ENCODE peak calls at places on chromosome 4, in nine cellular contexts. D is activated CD8-positive, alpha-beta memory T cell treated with anti-CD3 and anti-CD28 coated beads, Interleukin-2, amount 10 ng/mL, durations not matched to agents 7 days and 5 days; T is left colon; Q is left lung; E is body of pancreas; Y is natural killer cell treated with Interleukin-12 subunit alpha and Interleukin-12 subunit beta and Interleukin-15 and Interleukin-18, amount 100 ng/mL, for 72 hours; U is heart left ventricle; P is activated naive CD4-positive, alpha-beta T cell treated with anti-CD3 and anti-CD28 coated beads, Interleukin-2, amount 50 U/mL, for 72 hours; C is right cardiac atrium. S is an unnamed sample.
A peak's percentile ranks its signal among the peaks of the same experiment; 100 is the strongest.

GRCh38 chr4:61182915-61183314 is 17.2 kb upstream of the ADGRL3 start:
- ATAC-seq in Q (no peak), C (no peak), T (no peak), D (no peak), Y (no peak), U (no peak), E (no peak), P (no peak), S (no peak)

GRCh38 chr4:15478724-15479088 is 9.0 kb downstream of the CC2D2A start:
- ATAC-seq in D (no peak), U (no peak), E (no peak), P (no peak), Y (no peak), Q (no peak), C (no peak), T (no peak), S (no peak)

GRCh38 chr4:71293705-71294104 is 45.1 kb upstream of the SLC4A4 start:
- ATAC-seq in C (no peak), U (no peak), Y (peak; percentile 74), E (no peak), Q (no peak), D (no peak), T (no peak), P (no peak), S (no peak)

GRCh38 chr4:89949782-89950387 is 55.2 kb downstream of the MMRN1 start:
- ATAC-seq in D (no peak), Q (no peak), P (no peak), C (no peak), Y (no peak), U (no peak), E (no peak), T (no peak), S (no peak)

GRCh38 chr4:142377345-142378091 is 468.6 kb downstream of the INPP4B start:
- ATAC-seq in E (no peak), Q (no peak), C (no peak), Y (peak; percentile 82), D (peak; percentile 81), P (peak; percentile 93), T (no peak), U (no peak), S (no peak)

GRCh38 chr4:121712001-121712655 is 15.3 kb upstream of the ANXA5 start:
- ATAC-seq in D (no peak), T (no peak), C (peak; percentile 36), U (peak; percentile 47), P (peak; percentile 6), Y (no peak), E (peak; percentile 17), Q (no peak), S (no peak)

GRCh38 chr4:166324321-166324720 is 451.3 kb downstream of the TLL1 start:
- ATAC-seq in Y (no peak), C (no peak), T (peak; percentile 67), E (peak; percentile 33), P (no peak), U (no peak), D (no peak), Q (no peak), S (no peak)

GRCh38 chr4:129526812-129527211 is 430.9 kb downstream of the C4orf33 start:
- ATAC-seq in T (no peak), E (no peak), C (peak; percentile 15), P (no peak), D (no peak), Q (peak; percentile 69), Y (no peak), U (no peak), S (no peak)

GRCh38 chr4:152014280-152014679 is 253.5 kb upstream of the GATB start:
- ATAC-seq in C (no peak), E (no peak), P (peak; percentile 77), D (peak; percentile 86), T (no peak), Y (peak; percentile 63), U (no peak), Q (no peak), S (peak; percentile 53)

GRCh38 chr4:10737335-10737734 is 52.8 kb upstream of the CLNK start:
- ATAC-seq in Q (no peak), D (no peak), T (no peak), U (no peak), C (no peak), Y (no peak), E (no peak), P (no peak), S (no peak)

GRCh38 chr4:147599764-147600163 is 17.4 kb upstream of the TMEM184C start:
- ATAC-seq in E (no peak), C (no peak), Q (no peak), P (no peak), Y (no peak), T (no peak), U (no peak), D (no peak), S (no peak)

GRCh38 chr4:181465826-181466225 is 777.4 kb upstream of the TENM3 start:
- ATAC-seq in E (no peak), U (no peak), D (no peak), C (no peak), T (no peak), Q (no peak), P (no peak), Y (no peak), S (no peak)

GRCh38 chr4:6898763-6899162 is 10.9 kb upstream of the TBC1D14 start:
- ATAC-seq in D (peak; percentile 16), U (no peak), C (no peak), Q (no peak), Y (peak; percentile 34), E (no peak), P (no peak), T (no peak), S (no peak)

GRCh38 chr4:141079393-141079930 is 53.8 kb downstream of the RNF150 start:
- ATAC-seq in P (no peak), T (no peak), U (peak; percentile 9), C (no peak), Q (no peak), E (no peak), D (no peak), Y (no peak), S (no peak)

S was measured in stimulated activated memory B cell treated with anti-CD40 and anti-IgM and Interleukin-4, amounts not matched to agents 10 μg/mL and 1 μg/mL and 100 μg/mL, for 72 hours.